ENCODE peak calls at places on chromosomes 4 and X, in eight cellular contexts. J is erythroblast, N is K562, H is stomach, Y is ovary, C is adrenal gland, D is A549, B is transverse colon. T is an unnamed sample.

GRCh38 chr4:94676910-94677309 is 80.8 kb upstream of the BMPR1B start:
- DNase-seq in J (no peak), N (no peak), H (no peak), Y (no peak), C (no peak), D (no peak), B (no peak), T (no peak)

GRCh38 chr4:123555500-123556273 is 159.1 kb downstream of the SPRY1 start:
- DNase-seq in J (peak), N (no peak), H (peak), Y (peak), C (peak), D (peak), B (peak), T (no peak)

GRCh38 chr4:30402276-30402675 is 317.9 kb upstream of the PCDH7 start:
- DNase-seq in J (no peak), N (no peak), H (no peak), Y (no peak), C (no peak), D (no peak), B (no peak), T (no peak)

GRCh38 chr4:8594097-8595038 is 1.8 kb downstream of the CPZ start:
- DNase-seq in J (peak), N (peak), H (peak), Y (peak), C (peak), D (peak), B (peak), T (peak)

GRCh38 chr4:153969542-153969941 is 180.7 kb upstream of the SFRP2 start:
- DNase-seq in J (no peak), N (no peak), H (no peak), Y (no peak), C (no peak), D (no peak), B (no peak), T (no peak)

GRCh38 chrX:20362268-20363002 is 95.7 kb upstream of the RPS6KA3 start:
- DNase-seq in J (no peak), N (no peak), H (no peak), Y (no peak), C (no peak), D (peak), B (no peak), T (no peak)

GRCh38 chrX:10245901-10246696 is 89.3 kb downstream of the CLCN4 start:
- DNase-seq in J (no peak), N (no peak), H (no peak), Y (no peak), C (no peak), D (no peak), B (no peak), T (no peak)

GRCh38 chr4:74692973-74693372 is 101.3 kb downstream of the BTC start:
- DNase-seq in J (no peak), N (no peak), H (no peak), Y (no peak), C (no peak), D (no peak), B (peak), T (no peak)

GRCh38 chr4:74675673-74676279 is 118.5 kb downstream of the BTC start:
- DNase-seq in J (peak), N (peak), H (no peak), Y (no peak), C (no peak), D (peak), B (no peak), T (no peak)

GRCh38 chr4:44448548-44449443 is at the start of gene KCTD8:
- DNase-seq in J (peak), N (peak), H (peak), Y (peak), C (peak), D (peak), B (peak), T (peak)
- TF ChIP-seq POLR2A in J (no peak), N (no peak), H (no peak), Y (peak), C (no peak), D (no peak), B (no peak), T (no peak)

GRCh38 chrX:136496768-136497555 is 430 bp upstream of the HTATSF1 start:
- DNase-seq in J (peak), N (peak), H (peak), Y (peak), C (peak), D (peak), B (peak), T (peak)
- TF ChIP-seq POLR2A in J (peak), N (peak), H (no peak), Y (peak), C (peak), D (peak), B (peak), T (peak)

DNA sequence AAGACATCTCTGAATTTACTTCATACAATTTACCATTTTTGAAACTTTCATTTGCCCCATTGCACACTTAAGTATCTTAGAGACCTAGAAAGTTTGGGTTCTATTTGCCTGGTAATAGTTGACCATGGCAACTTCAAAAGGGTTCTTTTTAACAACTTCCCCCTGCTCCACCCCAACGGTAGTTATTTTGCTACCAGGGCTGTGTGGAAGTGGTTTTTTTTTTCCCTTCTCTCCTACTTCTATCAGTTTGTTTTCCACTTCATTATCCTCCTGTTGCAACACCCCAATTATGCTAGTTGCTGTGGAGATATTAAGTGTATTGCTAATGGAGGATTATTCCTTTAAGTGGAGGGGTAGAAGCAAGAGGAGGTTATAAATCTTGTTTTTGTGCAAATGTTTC is 14.4 kb downstream of the SGMS2 start:
- DNase-seq in J (no peak), N (no peak), H (no peak), Y (no peak), C (no peak), D (no peak), B (no peak), T (no peak)
- TF ChIP-seq POLR2A in J (no peak), N (no peak), H (no peak), Y (no peak), C (no peak), D (no peak), B (no peak), T (no peak)

GRCh38 chr4:150224896-150225591 is 146.8 kb downstream of the DCLK2 start:
- DNase-seq in J (no peak), N (no peak), H (no peak), Y (no peak), C (no peak), D (peak), B (no peak), T (no peak)
- TF ChIP-seq POLR2A in J (no peak), N (no peak), H (no peak), Y (no peak), C (no peak), D (no peak), B (no peak), T (no peak)

GRCh38 chr4:140150886-140151699 is 2.9 kb downstream of the MAML3 start:
- DNase-seq in J (peak), N (peak), H (peak), Y (peak), C (peak), D (peak), B (peak), T (peak)

GRCh38 chr4:140151700-140152014 is 2.3 kb downstream of the MAML3 start:
- DNase-seq in J (peak), N (peak), H (peak), Y (peak), C (peak), D (peak), B (peak), T (peak)

GRCh38 chr4:140152015-140152703 is 1.8 kb downstream of the MAML3 start:
- DNase-seq in J (peak), N (peak), H (peak), Y (peak), C (peak), D (peak), B (peak), T (peak)

GRCh38 chr4:140150636-140150885 is 3.4 kb downstream of the MAML3 start:
- DNase-seq in J (no peak), N (no peak), H (peak), Y (no peak), C (peak), D (no peak), B (peak), T (no peak)

DNA sequence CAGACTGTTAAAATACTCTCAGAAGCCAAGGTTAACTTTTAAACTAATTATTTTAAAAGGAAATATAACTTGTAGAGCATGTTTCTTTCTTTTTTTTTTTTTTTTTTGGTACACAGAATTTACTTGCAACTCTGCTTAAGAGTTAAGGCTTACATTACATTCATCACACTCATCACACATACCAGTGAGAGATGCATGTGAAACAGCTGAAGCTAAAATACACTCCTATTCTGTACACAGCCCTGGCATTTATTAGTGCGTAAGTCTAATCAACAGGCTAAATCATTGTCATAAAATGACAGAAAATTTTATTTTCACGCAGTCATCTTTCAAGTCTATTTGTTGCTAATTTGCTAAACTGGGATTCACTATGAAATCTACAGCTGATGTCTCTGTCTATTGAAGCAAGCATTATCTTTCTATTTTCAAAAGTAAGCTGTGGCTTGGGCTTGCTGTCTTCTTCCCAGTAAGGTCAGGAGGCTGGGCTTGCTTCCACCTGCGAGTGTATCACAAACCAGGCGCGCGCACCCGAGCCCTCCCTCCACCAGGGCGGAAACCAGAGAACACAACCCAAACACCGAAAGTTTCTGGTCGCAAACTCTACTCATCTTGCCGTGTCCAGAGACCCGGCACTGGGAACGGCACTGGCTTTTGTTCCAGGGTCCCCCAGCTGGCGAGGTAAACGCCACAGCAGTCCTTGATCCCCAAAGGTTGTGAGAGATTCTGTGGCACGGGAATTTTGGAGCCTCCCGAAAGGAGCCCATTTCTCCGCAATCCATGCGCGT is 3.9 kb downstream of the MAML3 start:
- DNase-seq in J (peak), N (peak), H (peak), Y (peak), C (peak), D (peak), B (peak), T (no peak)
- TF ChIP-seq POLR2A in J (no peak), N (no peak), H (no peak), Y (no peak), C (no peak), D (no peak), B (no peak), T (no peak)

DNA sequence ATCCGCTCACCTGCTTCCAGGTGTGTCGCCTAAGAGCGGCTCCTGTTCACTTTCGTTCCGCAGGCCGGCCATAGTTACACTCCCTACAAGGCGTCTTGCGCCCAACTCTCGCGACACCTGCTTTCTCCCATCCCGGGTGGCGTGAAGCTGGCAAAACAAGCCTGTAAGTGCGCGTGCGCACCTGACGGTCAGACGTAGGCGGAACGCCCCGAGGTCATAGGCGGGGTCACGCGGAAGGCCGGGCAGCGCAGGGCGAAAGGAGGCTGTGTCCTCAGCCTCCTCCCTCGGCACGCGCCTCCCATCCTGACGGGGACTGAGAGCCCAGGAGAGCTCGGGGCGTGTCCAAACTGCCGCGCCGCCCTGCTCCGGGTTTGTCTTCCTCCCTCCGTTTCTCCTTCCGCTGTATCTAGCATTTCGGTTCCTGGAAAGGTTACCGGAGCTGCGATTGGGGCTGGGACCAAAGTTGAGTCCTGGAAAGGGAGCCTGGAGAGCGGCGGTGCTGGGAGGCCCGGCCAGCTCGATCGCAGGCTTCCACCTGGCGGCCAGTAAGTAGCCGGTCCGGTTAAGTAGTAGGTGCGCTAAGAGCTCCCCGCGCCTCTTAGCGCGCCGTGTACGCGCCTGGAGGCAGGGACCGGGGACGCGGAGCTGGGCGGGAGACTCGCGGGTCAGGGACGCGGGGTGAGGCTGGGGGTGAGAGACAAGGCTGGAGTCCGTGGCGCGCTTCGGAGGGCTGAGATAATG is at the start of the genes ABHD18 and MFSD8:
- DNase-seq in J (peak), N (peak), H (peak), Y (peak), C (peak), D (peak), B (peak), T (peak)
- TF ChIP-seq POLR2A in J (peak), N (peak), H (peak), Y (peak), C (peak), D (peak), B (peak), T (peak)

GRCh38 chrX:120625366-120625765 is 4.5 kb downstream of the C1GALT1C1 start:
- DNase-seq in J (peak), N (no peak), H (no peak), Y (no peak), C (no peak), D (no peak), B (no peak), T (no peak)

DNA sequence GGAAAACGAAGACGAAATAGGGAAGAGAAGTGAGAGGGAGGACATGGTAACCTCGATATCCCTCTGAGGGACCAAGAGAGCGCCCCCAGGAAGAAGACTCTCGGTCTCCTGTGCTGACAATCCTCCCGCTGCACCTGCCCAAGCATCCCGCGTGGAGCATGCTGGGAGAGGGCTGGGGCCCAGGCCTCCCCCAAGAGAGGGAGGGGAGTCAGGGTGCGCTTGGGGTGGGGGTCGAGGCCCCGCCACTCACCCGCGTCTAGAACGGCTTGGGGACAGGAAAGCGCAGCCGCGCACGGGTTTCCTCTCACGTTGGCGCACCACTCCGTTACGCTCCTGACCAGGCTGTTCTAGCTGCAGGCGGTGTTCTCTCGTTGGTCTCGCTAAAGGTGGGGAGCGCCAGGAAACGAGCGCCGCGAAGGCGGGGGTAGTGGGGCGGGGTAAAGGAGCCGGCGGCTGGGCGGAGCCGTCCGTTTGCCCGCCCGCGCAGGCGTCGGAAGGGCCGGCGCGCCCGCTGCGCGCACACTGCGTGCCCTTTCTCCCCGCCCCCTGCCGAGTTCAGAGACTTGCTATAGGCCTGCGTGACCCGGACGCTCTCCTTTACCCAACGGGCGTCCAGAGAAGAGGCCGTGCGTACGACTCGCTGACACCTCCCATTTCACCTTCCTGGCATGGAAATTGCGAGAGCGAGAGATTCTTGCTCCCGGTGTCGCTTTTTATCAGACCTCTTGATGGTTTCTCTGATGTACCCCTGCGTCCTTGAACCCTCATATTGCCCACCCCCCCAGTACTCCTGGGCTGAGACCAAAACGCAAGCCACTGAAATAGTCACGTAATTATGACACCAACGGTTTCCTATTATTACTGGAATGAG is at the start of gene C1GALT1C1:
- DNase-seq in J (peak), N (peak), H (peak), Y (peak), C (peak), D (peak), B (peak), T (peak)
- TF ChIP-seq POLR2A in J (peak), N (peak), H (no peak), Y (no peak), C (peak), D (peak), B (peak), T (peak)

GRCh38 chrX:40735318-40736169 is at the start of gene MED14:
- DNase-seq in J (peak), N (peak), H (peak), Y (peak), C (peak), D (peak), B (peak), T (peak)
- TF ChIP-seq POLR2A in J (peak), N (peak), H (no peak), Y (peak), C (peak), D (peak), B (peak), T (peak)

GRCh38 chr4:1055721-1056590 is 44.5 kb downstream of the FGFRL1 start:
- DNase-seq in J (peak), N (peak), H (peak), Y (peak), C (peak), D (no peak), B (peak), T (no peak)
- TF ChIP-seq POLR2A in J (no peak), N (no peak), H (no peak), Y (no peak), C (no peak), D (no peak), B (peak), T (no peak)

T was measured in H54.